ENCODE peak calls at places on chromosomes 16 and 17, in four cellular contexts. F is AG04450, K is suprapubic skin, U is neuronal stem cell. D is an unnamed sample.
A peak's percentile ranks its signal among the peaks of the same experiment; 100 is the strongest.

GRCh38 chr16:28499854-28500253 is 5.4 kb downstream of the APOBR start:
- DNase-seq in U (no peak), F (no peak), K (no peak), D (no peak)

GRCh38 chr17:41695954-41696720 is 7.5 kb downstream of the EIF1 start:
- DNase-seq in U (peak; percentile 70), K (no peak), F (no peak), D (no peak)

GRCh38 chr16:86821933-86822332 is 243.6 kb downstream of the FOXL1 start:
- DNase-seq in K (no peak), F (no peak), U (no peak), D (no peak)

GRCh38 chr16:16938980-16939379 is 531.8 kb downstream of the XYLT1 start:
- DNase-seq in K (no peak), U (no peak), F (no peak), D (no peak)

GRCh38 chr17:19384723-19385391 is 2.1 kb downstream of the MFAP4 start:
- DNase-seq in K (peak; percentile 93), U (no peak), F (peak; percentile 88), D (peak; percentile 59)

GRCh38 chr17:8121531-8122390 is 2.1 kb downstream of the HES7 start:
- DNase-seq in K (no peak), F (no peak), U (peak; percentile 84), D (no peak)

GRCh38 chr16:72188512-72188911 is 16.6 kb upstream of the PMFBP1 start:
- DNase-seq in K (no peak), U (no peak), F (no peak), D (no peak)

GRCh38 chr17:57406131-57406980 is 150.0 kb downstream of the MSI2 start:
- DNase-seq in K (no peak), U (peak; percentile 98), F (no peak), D (no peak)

GRCh38 chr17:66915204-66915611 is 49.3 kb upstream of the CACNG4 start:
- DNase-seq in F (no peak), K (no peak), U (no peak), D (no peak)

GRCh38 chr16:70575376-70575775 is 51.8 kb downstream of the SF3B3 start:
- DNase-seq in F (no peak), U (no peak), K (peak; percentile 31), D (peak; percentile 58)

GRCh38 chr16:24775455-24775854 is 46.0 kb downstream of the TNRC6A start:
- DNase-seq in U (no peak), K (no peak), F (no peak), D (no peak)

GRCh38 chr17:81039854-81040758 is 5.2 kb downstream of the BAIAP2 start:
- DNase-seq in U (no peak), F (no peak), K (no peak), D (no peak)

GRCh38 chr17:35731239-35731931 is at the start of gene RASL10B:
- DNase-seq in F (no peak), U (peak; percentile 65), K (no peak), D (no peak)

GRCh38 chr17:51427259-51428255 is 167.2 kb downstream of the UTP18 start:
- DNase-seq in F (no peak), K (no peak), U (no peak), D (no peak)

GRCh38 chr17:42748906-42749798 is 4.3 kb upstream of the EZH1 start:
- DNase-seq in U (no peak), K (no peak), F (no peak), D (no peak)

GRCh38 chr17:31295489-31295871 is 1.6 kb downstream of the OMG start:
- DNase-seq in U (no peak), F (no peak), K (no peak), D (no peak)

GRCh38 chr17:14304222-14304844 is 3.5 kb downstream of the HS3ST3B1 start:
- DNase-seq in F (no peak), K (no peak), U (no peak), D (no peak)

GRCh38 chr16:88526906-88527185 is 43.4 kb upstream of the ZC3H18 start:
- DNase-seq in K (no peak), F (no peak), U (no peak), D (no peak)

GRCh38 chr17:19464033-19465026 is 53.3 kb downstream of the RNF112 start:
- DNase-seq in F (no peak), K (no peak), U (no peak), D (peak; percentile 61)

GRCh38 chr16:65618335-65618734 is 496.5 kb upstream of the CDH11 start:
- DNase-seq in F (no peak), U (no peak), K (no peak), D (no peak)

GRCh38 chr17:77306048-77306789 is 165.4 kb downstream of the SEC14L1 start:
- DNase-seq in U (no peak), F (no peak), K (no peak), D (no peak)

GRCh38 chr17:5785867-5786509 is 201.7 kb upstream of the NLRP1 start:
- DNase-seq in K (no peak), F (peak; percentile 51), U (no peak), D (no peak)

GRCh38 chr17:57114085-57114673 is 29.1 kb downstream of the AKAP1 start:
- DNase-seq in K (peak; percentile 74), U (peak; percentile 51), F (no peak), D (no peak)

GRCh38 chr16:83402160-83402794 is 405.5 kb upstream of the HSBP1 start:
- DNase-seq in K (no peak), U (no peak), F (no peak), D (no peak)

GRCh38 chr17:41340934-41341861 is 9.4 kb downstream of the KRT33A start:
- DNase-seq in F (no peak), U (no peak), K (no peak), D (no peak)

GRCh38 chr16:52727878-52728277 is 180.9 kb upstream of the TOX3 start:
- DNase-seq in U (no peak), F (no peak), K (no peak), D (no peak)

GRCh38 chr17:83079340-83079747 is at the start of gene METRNL:
- DNase-seq in F (no peak), K (no peak), U (peak; percentile 66), D (no peak)
- H3K27ac ChIP-seq in F (no peak within 1 kb of the TSS), K (peak within 1 kb of the TSS; percentile 92), U (no peak within 1 kb of the TSS), D (peak within 1 kb of the TSS; percentile 92)

GRCh38 chr16:54931757-54932660 is 1.3 kb downstream of the IRX5 start:
- DNase-seq in U (no peak), K (no peak), F (no peak), D (no peak)

GRCh38 chr16:54934536-54935410 is 4.1 kb downstream of the IRX5 start:
- DNase-seq in K (no peak), F (no peak), U (peak; percentile 63), D (no peak)

GRCh38 chr16:54931041-54931756 is 534 bp downstream of the IRX5 start:
- DNase-seq in F (no peak), U (peak; percentile 21), K (peak; percentile 72), D (peak; percentile 74)

GRCh38 chr16:54933281-54934150 is 2.9 kb downstream of the IRX5 start:
- DNase-seq in K (no peak), F (no peak), U (peak; percentile 48), D (no peak)

DNA sequence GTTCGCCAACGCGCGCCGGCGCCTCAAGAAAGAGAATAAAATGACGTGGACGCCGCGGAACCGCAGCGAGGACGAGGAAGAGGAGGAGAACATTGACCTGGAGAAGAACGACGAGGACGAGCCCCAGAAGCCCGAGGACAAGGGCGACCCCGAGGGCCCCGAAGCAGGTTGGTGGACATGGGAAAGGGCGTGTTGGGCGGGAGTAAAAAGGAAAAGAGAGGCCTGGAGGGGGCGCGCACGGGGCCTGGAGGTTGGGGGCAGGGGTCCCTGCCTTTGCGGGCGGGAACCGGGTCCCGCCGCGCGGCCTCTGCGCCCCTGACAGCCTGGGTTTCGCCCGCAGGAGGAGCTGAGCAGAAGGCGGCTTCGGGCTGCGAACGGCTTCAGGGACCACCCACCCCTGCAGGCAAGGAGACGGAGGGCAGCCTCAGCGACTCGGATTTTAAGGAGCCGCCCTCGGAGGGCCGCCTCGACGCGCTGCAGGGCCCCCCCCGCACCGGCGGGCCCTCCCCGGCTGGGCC is 2.1 kb downstream of the IRX5 start:
- DNase-seq in K (no peak), F (no peak), U (peak; percentile 21), D (no peak)
- H3K27me3 ChIP-seq in K (peaks cover 34% of the 10 kb centered on the region), F (peaks cover 85% of the 10 kb centered on the region), U (no peaks in the 10 kb centered on the region), D (no peaks in the 10 kb centered on the region)

GRCh38 chr17:65100316-65101140 is 36.6 kb upstream of the RGS9 start:
- DNase-seq in F (no peak), U (peak; percentile 82), K (peak; percentile 86), D (peak; percentile 92)

GRCh38 chr17:65101371-65101770 is 35.8 kb upstream of the RGS9 start:
- DNase-seq in F (no peak), K (no peak), U (no peak), D (no peak)

GRCh38 chr17:65097110-65097509 is 40.1 kb upstream of the RGS9 start:
- DNase-seq in K (peak; percentile 3), U (no peak), F (no peak), D (no peak)

GRCh38 chr17:65099941-65100315 is 37.2 kb upstream of the RGS9 start:
- DNase-seq in U (no peak), K (peak; percentile 90), F (no peak), D (no peak)

DNA sequence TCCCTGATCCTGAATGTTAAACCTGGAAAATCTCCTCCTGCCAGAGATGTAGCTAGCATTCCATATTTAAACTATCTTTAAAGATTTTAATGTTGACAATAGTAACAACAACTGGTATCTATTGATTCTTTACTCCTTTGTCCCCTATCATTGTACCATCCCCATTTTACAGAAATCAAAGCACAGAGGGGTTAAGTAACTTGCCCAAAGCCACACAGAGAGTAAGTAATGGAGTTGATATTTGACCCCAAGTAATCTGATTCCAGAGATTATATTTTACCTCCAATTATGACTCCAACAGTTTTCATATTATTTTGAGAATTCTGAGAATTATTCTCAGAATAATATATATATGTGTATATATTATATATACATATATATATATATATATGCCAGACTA is 37.7 kb upstream of the RGS9 start:
- DNase-seq in K (no peak), F (no peak), U (no peak), D (no peak)
- H3K27ac ChIP-seq in K (peak overlapping the region; percentile 19), F (no peak overlapping the region), U (no peak overlapping the region), D (no peak overlapping the region)

GRCh38 chr16:4981473-4981872 is 23.3 kb downstream of the SEC14L5 start:
- DNase-seq in K (no peak), U (no peak), F (no peak), D (no peak)

GRCh38 chr16:4982056-4982867 is 24.1 kb downstream of the SEC14L5 start:
- DNase-seq in F (no peak), K (no peak), U (no peak), D (no peak)

GRCh38 chr16:4987250-4987579 is 29.1 kb downstream of the SEC14L5 start:
- DNase-seq in U (no peak), K (no peak), F (no peak), D (no peak)

GRCh38 chr16:4987580-4988374 is 29.6 kb downstream of the SEC14L5 start:
- DNase-seq in U (no peak), K (no peak), F (no peak), D (no peak)

DNA sequence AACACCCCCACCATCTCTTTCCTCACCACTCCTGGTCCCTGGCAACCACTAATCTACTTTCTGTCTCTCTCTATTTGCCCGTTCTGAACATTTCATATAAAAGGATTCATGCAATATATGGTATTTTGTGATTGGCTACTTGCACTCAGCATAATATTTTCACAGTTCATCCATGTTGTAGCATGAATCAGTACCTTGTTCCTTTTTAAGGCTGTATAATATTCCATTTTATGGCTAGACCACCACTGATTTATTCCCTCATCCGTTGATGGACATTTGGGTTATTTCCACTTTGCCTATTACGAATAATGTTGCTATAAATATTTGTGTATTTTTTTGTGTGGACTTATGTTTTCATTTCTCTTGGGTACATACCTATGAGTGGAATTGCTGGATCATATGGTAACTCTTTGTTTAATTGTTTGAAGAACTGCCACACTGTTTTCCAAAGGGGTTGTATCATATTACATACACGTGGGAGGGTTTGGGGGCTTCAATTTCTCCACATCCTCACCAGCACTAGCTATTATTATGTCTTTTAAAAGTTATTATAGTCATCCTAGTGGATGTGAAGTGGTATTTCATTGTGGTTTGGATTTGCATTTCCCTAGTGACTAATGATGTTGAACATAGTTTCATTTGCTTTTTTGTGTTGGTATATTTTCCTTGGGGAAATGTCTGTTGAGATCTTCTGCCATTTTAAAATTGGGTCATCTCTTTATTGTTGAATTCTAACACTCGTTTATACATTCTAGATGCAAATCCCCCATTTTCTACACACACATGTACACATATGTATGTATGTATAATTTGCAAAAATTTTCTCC is 26.3 kb downstream of the SEC14L5 start:
- DNase-seq in K (no peak), F (no peak), U (no peak), D (no peak)
- H3K27me3 ChIP-seq in K (peaks cover 24% of the 10 kb centered on the region), F (peaks cover 40% of the 10 kb centered on the region), U (peaks cover 58% of the 10 kb centered on the region), D (peaks cover 11% of the 10 kb centered on the region)

D was measured in ascending aorta.